ENCODE peak calls at places on chromosomes 7 and 10, in six cellular contexts. S is WTC11, J is mesothelial cell of epicardium, W is foreskin fibroblast, O is breast epithelium, E is HFFc6. P is an unnamed sample.

GRCh38 chr7:15916666-15917388 is 230.3 kb upstream of the MEOX2 start:
- DNase-seq in S (no peak), J (no peak), W (peak), O (no peak), E (peak), P (no peak)

GRCh38 chr10:600876-601275 is 88.6 kb downstream of the DIP2C start:
- DNase-seq in S (no peak), J (no peak), W (no peak), O (no peak), E (no peak), P (no peak)

GRCh38 chr10:33899578-33900531 is 565.4 kb upstream of the NRP1 start:
- DNase-seq in S (no peak), J (no peak), W (no peak), O (no peak), E (no peak), P (no peak)

GRCh38 chr10:59175538-59176240 is 754 bp upstream of the PHYHIPL start:
- DNase-seq in S (no peak), J (no peak), W (no peak), O (no peak), E (no peak), P (peak)

GRCh38 chr7:139168480-139168879 is 59.0 kb upstream of the ZC3HAV1 start:
- DNase-seq in S (no peak), J (no peak), W (no peak), O (no peak), E (no peak), P (no peak)

GRCh38 chr10:4498763-4499251 is 327.2 kb upstream of the AKR1E2 start:
- DNase-seq in S (no peak), J (no peak), W (peak), O (no peak), E (peak), P (no peak)

GRCh38 chr7:138849701-138850100 is 51.7 kb upstream of the ATP6V0A4 start:
- DNase-seq in S (no peak), J (no peak), W (no peak), O (no peak), E (no peak), P (no peak)

GRCh38 chr7:18901881-18902280 is 215.6 kb downstream of the TWIST1 start:
- DNase-seq in S (no peak), J (no peak), W (no peak), O (no peak), E (no peak), P (no peak)

GRCh38 chr7:94662548-94662947 is 6.6 kb upstream of the SGCE start:
- DNase-seq in S (no peak), J (no peak), W (no peak), O (no peak), E (no peak), P (no peak)

GRCh38 chr10:126857178-126857806 is 47.9 kb upstream of the DOCK1 start:
- DNase-seq in S (no peak), J (no peak), W (no peak), O (no peak), E (no peak), P (no peak)
- TF ChIP-seq CTCF in S (no peak), J (no peak), W (no peak), O (no peak), E (no peak), P (no peak)

DNA sequence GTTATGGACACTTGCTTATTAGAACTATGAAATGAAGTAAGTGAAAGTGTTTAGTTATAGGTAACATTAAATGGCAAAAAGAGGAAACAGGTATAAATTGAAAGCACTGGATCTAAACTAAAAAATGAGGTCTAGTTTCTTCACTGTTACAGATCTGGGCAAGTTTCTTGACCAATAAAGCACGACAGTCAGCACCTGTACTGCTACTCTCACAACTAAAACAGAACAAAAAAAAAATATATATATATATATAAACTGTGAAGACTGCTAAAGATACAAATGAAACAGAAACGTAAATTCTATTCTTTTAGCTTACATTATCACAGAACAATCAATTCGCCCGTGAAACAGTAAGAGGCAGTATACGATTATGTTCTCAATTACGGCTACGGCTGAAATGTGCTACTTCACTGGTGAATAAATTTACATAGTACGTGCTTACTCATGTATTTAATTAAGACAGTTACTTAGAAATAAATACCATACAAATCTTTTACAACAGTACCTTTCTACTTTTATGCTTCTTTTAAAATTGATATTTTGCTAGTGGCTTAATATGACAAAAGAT is 4.2 kb downstream of the AHR start:
- DNase-seq in S (no peak), J (no peak), W (peak), O (no peak), E (peak), P (no peak)
- TF ChIP-seq CTCF in S (no peak), J (no peak), W (peak), O (no peak), E (peak), P (no peak)

GRCh38 chr7:34281260-34281659 is 375.9 kb downstream of the BMPER start:
- DNase-seq in S (no peak), J (no peak), W (no peak), O (no peak), E (no peak), P (no peak)
- TF ChIP-seq CTCF in S (no peak), J (no peak), W (peak), O (no peak), E (peak), P (no peak)

DNA sequence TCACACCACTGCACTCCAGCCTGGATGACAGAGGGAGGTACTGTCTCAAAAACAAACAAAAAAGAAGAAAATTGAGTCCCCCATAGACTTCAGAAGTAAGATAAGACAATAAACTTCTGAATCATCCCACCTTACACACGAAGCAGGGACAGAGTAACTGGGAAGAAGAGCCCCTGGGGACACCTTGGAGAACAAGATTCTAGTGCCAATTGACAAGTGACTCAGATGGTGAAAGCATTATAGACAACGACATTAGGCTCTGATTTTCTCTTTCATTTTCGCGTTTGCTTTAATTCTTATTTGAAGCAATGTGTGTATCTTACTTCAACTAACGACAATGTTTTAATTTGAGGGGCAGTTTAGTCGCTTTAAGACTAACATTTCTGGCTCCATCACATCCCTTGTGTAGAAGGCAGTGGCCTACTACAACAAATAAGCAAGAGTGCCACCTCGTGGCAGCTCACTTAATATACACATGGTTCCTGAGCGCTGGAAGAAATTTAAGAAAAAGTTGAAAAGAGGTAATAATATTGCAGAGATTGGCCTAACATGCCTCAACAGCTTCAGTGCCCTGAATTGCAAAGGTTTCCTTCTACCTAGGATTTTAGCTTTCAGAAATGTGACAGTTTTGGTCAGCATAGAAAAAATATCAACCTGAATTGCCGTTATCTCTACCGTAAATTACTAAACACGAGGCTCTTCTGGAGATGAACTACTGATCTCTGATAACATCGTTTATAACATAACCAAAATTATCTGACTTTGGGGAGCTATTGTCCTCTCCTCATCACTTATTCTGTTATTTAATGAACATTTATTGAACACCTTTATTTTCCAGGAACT is 36.7 kb downstream of the ASNS start:
- DNase-seq in S (peak), J (peak), W (peak), O (peak), E (peak), P (peak)
- TF ChIP-seq CTCF in S (peak), J (peak), W (peak), O (peak), E (peak), P (peak)

P was measured in progenitor cell of endocrine pancreas.